ENCODE peak calls at places on chromosome 19, in nine cellular contexts. X is glutamatergic neuron; Y is AG04450; V is stimulated activated naive B cell treated with anti-CD40 and anti-IgM and Interleukin-4, amounts not matched to agents 10 μg/mL and 1 μg/mL and 100 μg/mL, for 72 hours; J is psoas muscle; G is posterior cingulate gyrus; T is H54; H is activated naive CD4-positive, alpha-beta T cell; K is GM18507. C is an unnamed sample.

GRCh38 chr19:17090501-17091074 is 15.0 kb downstream of the MYO9B start:
- DNase-seq in X (no peak), Y (no peak), V (peak), J (no peak), G (no peak), T (no peak), H (no peak), K (no peak), C (no peak)

GRCh38 chr19:40542197-40542859 is 34.3 kb upstream of the SHKBP1 start:
- DNase-seq in X (peak), Y (peak), V (no peak), J (peak), G (no peak), T (no peak), H (no peak), K (no peak), C (no peak)

GRCh38 chr19:34274827-34275625 is 20.7 kb downstream of the GARRE1 start:
- DNase-seq in X (no peak), Y (peak), V (no peak), J (no peak), G (no peak), T (peak), H (no peak), K (no peak), C (no peak)

GRCh38 chr19:5987077-5987818 is 9.3 kb upstream of the RANBP3 start:
- DNase-seq in X (peak), Y (peak), V (no peak), J (peak), G (peak), T (peak), H (peak), K (peak), C (peak)

GRCh38 chr19:40249781-40250180 is 23.3 kb upstream of the CCNP start:
- DNase-seq in X (no peak), Y (no peak), V (no peak), J (no peak), G (no peak), T (no peak), H (no peak), K (no peak), C (no peak)

GRCh38 chr19:17323973-17324327 is 10.7 kb downstream of the ANO8 start:
- DNase-seq in X (no peak), Y (no peak), V (no peak), J (no peak), G (no peak), T (no peak), H (no peak), K (no peak), C (no peak)

GRCh38 chr19:3098515-3099346 is 4.6 kb downstream of the GNA11 start:
- DNase-seq in X (no peak), Y (no peak), V (no peak), J (peak), G (no peak), T (no peak), H (no peak), K (no peak), C (no peak)

GRCh38 chr19:10762656-10763055 is 44.8 kb downstream of the DNM2 start:
- DNase-seq in X (no peak), Y (no peak), V (no peak), J (no peak), G (no peak), T (no peak), H (no peak), K (no peak), C (no peak)

GRCh38 chr19:14561832-14562351 is 10.0 kb downstream of the NDUFB7 start:
- DNase-seq in X (peak), Y (no peak), V (no peak), J (peak), G (peak), T (no peak), H (no peak), K (no peak), C (no peak)

GRCh38 chr19:28881616-28882015 is 331.3 kb downstream of the UQCRFS1 start:
- DNase-seq in X (peak), Y (no peak), V (peak), J (no peak), G (no peak), T (no peak), H (no peak), K (no peak), C (no peak)

GRCh38 chr19:12779162-12779993 is 4.0 kb upstream of the HOOK2 start:
- DNase-seq in X (peak), Y (no peak), V (no peak), J (peak), G (no peak), T (no peak), H (no peak), K (no peak), C (no peak)

GRCh38 chr19:42191855-42192254 is 25.6 kb downstream of the DEDD2 start:
- DNase-seq in X (no peak), Y (peak), V (no peak), J (no peak), G (no peak), T (peak), H (no peak), K (no peak), C (no peak)

GRCh38 chr19:47735131-47735530 is 10.2 kb upstream of the NOP53 start:
- DNase-seq in X (no peak), Y (no peak), V (no peak), J (no peak), G (no peak), T (no peak), H (no peak), K (no peak), C (no peak)

GRCh38 chr19:51138549-51138979 is 3.5 kb upstream of the SIGLEC7 start:
- DNase-seq in X (no peak), Y (no peak), V (no peak), J (no peak), G (no peak), T (no peak), H (no peak), K (no peak), C (no peak)

GRCh38 chr19:7986321-7987083 is 18.9 kb downstream of the ELAVL1 start:
- DNase-seq in X (no peak), Y (peak), V (no peak), J (no peak), G (no peak), T (no peak), H (no peak), K (no peak), C (no peak)

GRCh38 chr19:38003427-38004099 is 96.6 kb downstream of the SIPA1L3 start:
- DNase-seq in X (peak), Y (peak), V (peak), J (peak), G (peak), T (peak), H (no peak), K (no peak), C (peak)

GRCh38 chr19:10818306-10819123 is 17.5 kb downstream of the TMED1 start:
- DNase-seq in X (no peak), Y (no peak), V (no peak), J (no peak), G (no peak), T (no peak), H (no peak), K (no peak), C (no peak)

GRCh38 chr19:48271531-48272151 is 1.8 kb downstream of the ZNF114 start:
- DNase-seq in X (peak), Y (no peak), V (peak), J (no peak), G (no peak), T (no peak), H (no peak), K (peak), C (peak)

GRCh38 chr19:29800086-29800825 is 11.5 kb upstream of the CCNE1 start:
- DNase-seq in X (no peak), Y (no peak), V (no peak), J (peak), G (no peak), T (no peak), H (no peak), K (no peak), C (no peak)

GRCh38 chr19:16376649-16377048 is 52.0 kb downstream of the KLF2 start:
- DNase-seq in X (peak), Y (no peak), V (no peak), J (peak), G (no peak), T (peak), H (peak), K (no peak), C (peak)

GRCh38 chr19:43532571-43532961 is 422 bp upstream of the ZNF575 start:
- DNase-seq in X (no peak), Y (no peak), V (no peak), J (peak), G (peak), T (peak), H (peak), K (no peak), C (peak)

GRCh38 chr19:54448037-54448773 is 794 bp upstream of the LENG8 start:
- DNase-seq in X (peak), Y (peak), V (no peak), J (peak), G (no peak), T (no peak), H (no peak), K (no peak), C (peak)